ENCODE peak calls at places on chromosomes 2 and 18, in four cellular contexts. K is heart right ventricle, H is SJCRH30, E is IMR-90. B is an unnamed sample.

GRCh38 chr2:27715318-27716165 is 51.9 kb downstream of the SLC4A1AP start:
- DNase-seq in K (peak), H (peak), E (peak), B (no peak)

GRCh38 chr18:53817976-53818950 is 406.2 kb downstream of the MBD2 start:
- DNase-seq in K (no peak), H (no peak), E (no peak), B (no peak)

GRCh38 chr2:100857915-100858314 is 38.0 kb downstream of the NPAS2 start:
- DNase-seq in K (no peak), H (no peak), E (peak), B (no peak)

GRCh38 chr2:235951980-235952379 is 216.2 kb downstream of the GBX2 start:
- DNase-seq in K (no peak), H (no peak), E (no peak), B (peak)

GRCh38 chr2:146917430-146918037 is 927.3 kb upstream of the ACVR2A start:
- DNase-seq in K (no peak), H (no peak), E (no peak), B (no peak)

GRCh38 chr2:37589298-37589697 is 82.1 kb downstream of the CDC42EP3 start:
- DNase-seq in K (no peak), H (no peak), E (peak), B (no peak)

GRCh38 chr2:23707096-23707495 is 219.8 kb downstream of the ATAD2B start:
- DNase-seq in K (no peak), H (no peak), E (peak), B (no peak)

GRCh38 chr2:72182547-72183460 is 35.1 kb upstream of the CYP26B1 start:
- DNase-seq in K (peak), H (no peak), E (no peak), B (no peak)

GRCh38 chr2:159710601-159711180 is 1.6 kb upstream of the MARCHF7 start:
- DNase-seq in K (no peak), H (no peak), E (peak), B (peak)

GRCh38 chr2:150204449-150204848 is 283.0 kb downstream of the RND3 start:
- DNase-seq in K (no peak), H (no peak), E (peak), B (peak)

GRCh38 chr2:216372761-216373291 is 543 bp upstream of the MARCHF4 start:
- DNase-seq in K (no peak), H (no peak), E (peak), B (peak)

GRCh38 chr2:156436477-156437085 is 402 bp downstream of the GPD2 start:
- DNase-seq in K (no peak), H (no peak), E (peak), B (peak)

DNA sequence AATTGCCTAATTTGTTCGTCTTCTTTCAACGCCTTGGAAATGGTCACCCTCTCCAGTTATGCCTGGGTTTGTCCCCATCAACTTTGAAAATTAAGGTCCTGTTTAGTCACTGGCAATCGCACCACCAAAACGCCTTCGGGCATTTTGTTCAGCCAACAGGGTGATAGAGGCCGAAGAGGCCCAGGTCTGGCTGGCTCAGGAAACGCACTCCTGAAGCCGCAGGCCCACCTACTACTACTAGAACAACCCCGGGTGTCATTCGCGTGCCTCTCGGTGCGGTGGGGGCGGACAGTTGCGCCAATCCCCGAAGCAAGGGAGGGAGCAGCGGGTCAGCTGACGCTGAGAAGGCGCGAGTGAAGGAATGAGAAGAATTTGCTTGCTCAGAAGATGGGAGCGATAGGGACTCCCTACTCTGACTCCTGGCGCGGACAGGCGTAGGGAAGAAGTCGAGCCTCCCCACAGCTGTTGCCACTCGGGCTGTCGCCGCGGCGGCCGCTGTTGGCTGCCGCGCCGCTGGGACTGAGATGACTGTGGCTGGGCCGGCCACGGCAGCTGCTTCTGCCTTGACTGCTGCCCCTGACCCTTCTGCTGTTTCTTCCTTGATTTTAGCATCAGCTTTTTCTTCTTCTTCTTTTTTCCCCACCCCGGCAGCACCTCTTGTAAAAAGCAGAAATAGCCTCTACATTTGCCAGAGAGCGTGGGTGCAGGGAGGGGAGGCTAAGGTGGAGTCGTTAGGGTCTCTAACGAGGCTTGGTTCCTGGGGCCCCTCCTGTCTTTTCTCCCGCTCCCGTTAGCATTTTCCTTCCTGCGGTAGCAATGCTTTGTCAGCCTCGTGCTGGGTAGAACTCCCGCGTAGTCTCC is 387.6 kb downstream of the FIGN start:
- DNase-seq in K (peak), H (peak), E (peak), B (peak)
- H3K27ac ChIP-seq in K (peak), H (peak), E (peak), B (no peak)

GRCh38 chr2:165801176-165801575 is 7.1 kb upstream of the GALNT3 start:
- DNase-seq in K (no peak), H (no peak), E (no peak), B (no peak)
- H3K27ac ChIP-seq in K (no peak), H (no peak), E (no peak), B (no peak)

DNA sequence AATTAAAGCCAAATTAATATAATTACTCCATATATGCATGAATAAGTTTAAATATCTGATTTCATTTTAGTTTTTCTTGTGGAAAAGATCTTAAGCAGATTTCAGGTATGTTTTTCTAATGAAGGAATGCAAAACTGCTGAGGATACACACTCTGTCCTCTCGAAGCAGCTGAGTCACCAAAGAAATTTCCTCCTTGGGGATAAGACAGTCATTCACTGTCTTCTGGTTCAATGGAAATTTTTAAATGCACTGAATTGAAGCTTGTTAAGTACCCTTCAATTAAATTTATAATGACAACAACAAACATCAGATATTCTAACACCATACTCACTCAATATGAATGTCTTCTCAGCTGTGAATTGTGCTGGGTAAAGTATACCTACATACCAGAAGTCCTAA is 101.5 kb upstream of the DNER start:
- DNase-seq in K (no peak), H (no peak), E (peak), B (peak)
- H3K27ac ChIP-seq in K (no peak), H (no peak), E (no peak), B (no peak)

GRCh38 chr2:217757108-217757463 is 245.7 kb downstream of the TNS1 start:
- DNase-seq in K (no peak), H (no peak), E (no peak), B (no peak)
- H3K27ac ChIP-seq in K (no peak), H (no peak), E (no peak), B (no peak)

GRCh38 chr2:21039080-21039556 is 4.8 kb downstream of the APOB start:
- DNase-seq in K (no peak), H (no peak), E (no peak), B (no peak)

GRCh38 chr2:21041943-21042707 is 1.7 kb downstream of the APOB start:
- DNase-seq in K (no peak), H (no peak), E (no peak), B (no peak)

GRCh38 chr2:21041462-21041861 is 2.4 kb downstream of the APOB start:
- DNase-seq in K (no peak), H (no peak), E (no peak), B (no peak)

GRCh38 chr2:21039979-21040467 is 3.9 kb downstream of the APOB start:
- DNase-seq in K (no peak), H (no peak), E (no peak), B (no peak)

GRCh38 chr2:21040468-21041377 is 3.1 kb downstream of the APOB start:
- DNase-seq in K (no peak), H (no peak), E (no peak), B (no peak)
- H3K27ac ChIP-seq in K (peak), H (no peak), E (no peak), B (no peak)

GRCh38 chr2:157856157-157856455 is 20.0 kb downstream of the ACVR1 start:
- DNase-seq in K (no peak), H (no peak), E (no peak), B (no peak)

GRCh38 chr2:157853820-157854219 is 22.3 kb downstream of the ACVR1 start:
- DNase-seq in K (no peak), H (no peak), E (no peak), B (no peak)

GRCh38 chr2:157857881-157858280 is 18.2 kb downstream of the ACVR1 start:
- DNase-seq in K (no peak), H (no peak), E (peak), B (no peak)

GRCh38 chr2:157849591-157849990 is 26.5 kb downstream of the ACVR1 start:
- DNase-seq in K (no peak), H (no peak), E (no peak), B (no peak)

DNA sequence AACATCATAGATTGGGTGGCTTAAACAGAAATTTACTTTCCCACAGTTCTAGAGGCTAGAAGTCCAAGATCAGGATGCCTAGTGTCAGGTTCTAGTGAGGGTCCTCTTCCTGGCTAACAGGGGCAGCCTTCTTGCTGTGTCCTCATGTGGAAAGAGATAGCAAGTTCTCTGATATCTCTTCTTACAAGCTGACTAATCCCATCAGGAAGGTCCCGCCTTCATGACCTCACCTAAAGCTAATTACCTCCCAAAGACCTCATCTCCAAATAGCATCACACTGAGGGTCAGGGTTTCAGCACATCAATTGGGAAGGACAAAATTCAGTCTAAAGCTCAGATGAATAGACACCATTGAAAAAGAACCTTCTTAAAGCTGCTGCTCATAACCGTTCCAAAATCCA is 22.9 kb downstream of the ACVR1 start:
- DNase-seq in K (no peak), H (no peak), E (no peak), B (no peak)
- H3K27ac ChIP-seq in K (no peak), H (no peak), E (no peak), B (no peak)

DNA sequence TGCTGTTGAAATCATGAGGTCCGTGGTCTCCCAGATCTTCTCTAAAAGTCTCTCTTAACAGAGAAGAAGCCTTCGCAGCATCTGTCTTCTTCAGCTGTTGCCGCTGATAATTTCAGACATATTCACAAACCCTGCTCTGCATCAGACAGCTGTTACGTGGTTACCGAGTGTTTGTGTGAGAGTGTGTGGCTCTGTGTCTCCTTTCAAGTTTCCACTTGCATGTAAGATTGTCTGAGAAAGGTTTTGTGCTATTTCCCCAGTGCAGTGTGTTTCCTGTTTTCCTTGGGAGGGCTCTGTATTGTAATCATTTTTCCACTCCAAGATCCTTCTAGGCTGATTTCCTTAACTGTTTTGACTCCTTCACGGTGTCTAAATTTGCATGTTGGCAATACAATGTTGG is 32.8 kb downstream of the MAIP1 start:
- DNase-seq in K (no peak), H (peak), E (peak), B (peak)
- H3K27ac ChIP-seq in K (peak), H (peak), E (peak), B (no peak)

B was measured in foreskin keratinocyte.